ENCODE peak calls at places on chromosome 14, in five cellular contexts. R, K, B, N and A are unnamed samples.

GRCh38 chr14:75886661-75887348 is 95.0 kb downstream of the TGFB3 start:
- DNase-seq in N (peak), K (no peak), R (no peak), B (no peak), A (peak)

GRCh38 chr14:54170301-54170700 is 213.7 kb upstream of the BMP4 start:
- DNase-seq in K (no peak), B (no peak), R (no peak), N (no peak), A (no peak)

GRCh38 chr14:100890451-100890850 is 13.1 kb downstream of the RTL1 start:
- DNase-seq in B (no peak), N (no peak), K (no peak), R (no peak), A (no peak)

GRCh38 chr14:22452330-22452729 is 136.7 kb downstream of the DAD1 start:
- DNase-seq in K (no peak), R (no peak), N (no peak), B (no peak), A (no peak)

GRCh38 chr14:95480887-95481226 is 35.6 kb downstream of the SYNE3 start:
- DNase-seq in N (no peak), B (no peak), R (no peak), K (no peak), A (no peak)

GRCh38 chr14:66993512-66993911 is 195.7 kb upstream of the GARIN2 start:
- DNase-seq in K (no peak), R (no peak), N (no peak), B (no peak), A (no peak)

GRCh38 chr14:21536395-21537087 is 10.4 kb upstream of the SALL2 start:
- DNase-seq in R (no peak), B (no peak), N (no peak), K (no peak), A (no peak)

GRCh38 chr14:32049361-32050103 is 27.6 kb upstream of the ARHGAP5 start:
- DNase-seq in B (no peak), R (no peak), N (no peak), K (no peak), A (no peak)

GRCh38 chr14:46250113-46250703 is 401.4 kb downstream of the RPL10L start:
- DNase-seq in R (peak), B (no peak), K (no peak), N (no peak), A (peak)

GRCh38 chr14:65446159-65446558 is 33.6 kb downstream of the FUT8 start:
- DNase-seq in R (peak), N (peak), K (no peak), B (no peak), A (peak)

GRCh38 chr14:75223664-75224154 is 47.3 kb upstream of the TMED10 start:
- DNase-seq in N (peak), R (peak), K (no peak), B (no peak), A (no peak)